ENCODE peak calls at places on chromosomes 5 and 9, in seven cellular contexts. One of them, this sample, is unnamed.

GRCh38 chr5:173884402-173885053 is 3.6 kb upstream of the CPEB4 start:
- DNase-seq in OCI-LY7: peak; percentile 52
- DNase-seq in CD4-positive, alpha-beta T cell: peak; percentile 29
- DNase-seq in WTC11: no peak
- DNase-seq in fibroblast of mammary gland: no peak
- DNase-seq in cardiac muscle cell: no peak
- DNase-seq in AG04449: no peak
- DNase-seq in this sample: no peak

GRCh38 chr5:4862500-4862899 is 277.6 kb upstream of the ADAMTS16 start:
- DNase-seq in CD4-positive, alpha-beta T cell: no peak
- DNase-seq in AG04449: peak; percentile 0
- DNase-seq in cardiac muscle cell: peak; percentile 60
- DNase-seq in WTC11: no peak
- DNase-seq in fibroblast of mammary gland: peak; percentile 60
- DNase-seq in OCI-LY7: peak; percentile 41
- DNase-seq in this sample: peak; percentile 16

GRCh38 chr9:131238402-131239021 is 37.8 kb downstream of the FAM78A start:
- DNase-seq in AG04449: no peak
- DNase-seq in CD4-positive, alpha-beta T cell: no peak
- DNase-seq in cardiac muscle cell: peak; percentile 93
- DNase-seq in OCI-LY7: no peak
- DNase-seq in WTC11: peak; percentile 38
- DNase-seq in fibroblast of mammary gland: no peak
- DNase-seq in this sample: no peak

GRCh38 chr9:98218562-98219363 is 26.3 kb upstream of the CORO2A start:
- DNase-seq in cardiac muscle cell: no peak
- DNase-seq in WTC11: peak; percentile 59
- DNase-seq in OCI-LY7: no peak
- DNase-seq in fibroblast of mammary gland: no peak
- DNase-seq in AG04449: peak; percentile 34
- DNase-seq in CD4-positive, alpha-beta T cell: no peak
- DNase-seq in this sample: no peak

GRCh38 chr5:147290261-147290660 is 55.4 kb downstream of the STK32A start:
- DNase-seq in OCI-LY7: no peak
- DNase-seq in AG04449: no peak
- DNase-seq in cardiac muscle cell: no peak
- DNase-seq in CD4-positive, alpha-beta T cell: no peak
- DNase-seq in fibroblast of mammary gland: no peak
- DNase-seq in WTC11: no peak
- DNase-seq in this sample: no peak

GRCh38 chr9:92032891-92033290 is 82.3 kb downstream of the SPTLC1 start:
- DNase-seq in AG04449: no peak
- DNase-seq in WTC11: no peak
- DNase-seq in cardiac muscle cell: no peak
- DNase-seq in CD4-positive, alpha-beta T cell: no peak
- DNase-seq in fibroblast of mammary gland: no peak
- DNase-seq in OCI-LY7: no peak
- DNase-seq in this sample: no peak

GRCh38 chr9:92980085-92980745 is 32.9 kb downstream of the FGD3 start:
- DNase-seq in AG04449: no peak
- DNase-seq in WTC11: no peak
- DNase-seq in OCI-LY7: no peak
- DNase-seq in cardiac muscle cell: no peak
- DNase-seq in fibroblast of mammary gland: no peak
- DNase-seq in CD4-positive, alpha-beta T cell: no peak
- DNase-seq in this sample: no peak

GRCh38 chr5:142874537-142874936 is 104.4 kb downstream of the ARHGAP26 start:
- DNase-seq in OCI-LY7: no peak
- DNase-seq in cardiac muscle cell: no peak
- DNase-seq in AG04449: no peak
- DNase-seq in WTC11: no peak
- DNase-seq in fibroblast of mammary gland: peak; percentile 77
- DNase-seq in CD4-positive, alpha-beta T cell: no peak
- DNase-seq in this sample: no peak

GRCh38 chr5:93145767-93146166 is 435.3 kb downstream of the NR2F1-AS1 start:
- DNase-seq in WTC11: no peak
- DNase-seq in CD4-positive, alpha-beta T cell: no peak
- DNase-seq in AG04449: no peak
- DNase-seq in OCI-LY7: no peak
- DNase-seq in cardiac muscle cell: no peak
- DNase-seq in fibroblast of mammary gland: peak; percentile 68
- DNase-seq in this sample: no peak

GRCh38 chr9:13278368-13279246 is 885 bp downstream of the MPDZ start:
- DNase-seq in fibroblast of mammary gland: peak; percentile 72
- DNase-seq in cardiac muscle cell: peak; percentile 63
- DNase-seq in CD4-positive, alpha-beta T cell: no peak
- DNase-seq in OCI-LY7: no peak
- DNase-seq in AG04449: no peak
- DNase-seq in WTC11: peak; percentile 44
- DNase-seq in this sample: peak; percentile 57

GRCh38 chr9:69971643-69972449 is 71.8 kb upstream of the MAMDC2 start:
- DNase-seq in OCI-LY7: peak; percentile 51
- DNase-seq in fibroblast of mammary gland: peak; percentile 66
- DNase-seq in AG04449: no peak
- DNase-seq in WTC11: peak; percentile 83
- DNase-seq in cardiac muscle cell: peak; percentile 62
- DNase-seq in CD4-positive, alpha-beta T cell: peak; percentile 28
- DNase-seq in this sample: peak; percentile 61

GRCh38 chr9:34717996-34718614 is 8.2 kb upstream of the CCL21 start:
- DNase-seq in fibroblast of mammary gland: no peak
- DNase-seq in CD4-positive, alpha-beta T cell: no peak
- DNase-seq in cardiac muscle cell: no peak
- DNase-seq in WTC11: no peak
- DNase-seq in OCI-LY7: no peak
- DNase-seq in AG04449: no peak
- DNase-seq in this sample: no peak

GRCh38 chr5:89930591-89931383 is 478.8 kb downstream of the CETN3 start:
- DNase-seq in CD4-positive, alpha-beta T cell: no peak
- DNase-seq in fibroblast of mammary gland: peak; percentile 69
- DNase-seq in AG04449: peak; percentile 1
- DNase-seq in WTC11: no peak
- DNase-seq in cardiac muscle cell: no peak
- DNase-seq in OCI-LY7: no peak
- DNase-seq in this sample: peak; percentile 34

GRCh38 chr9:71647094-71647591 is 121.2 kb downstream of the CEMIP2 start:
- DNase-seq in WTC11: no peak
- DNase-seq in OCI-LY7: no peak
- DNase-seq in cardiac muscle cell: no peak
- DNase-seq in CD4-positive, alpha-beta T cell: no peak
- DNase-seq in AG04449: no peak
- DNase-seq in fibroblast of mammary gland: peak; percentile 81
- DNase-seq in this sample: peak; percentile 16

GRCh38 chr5:139863855-139864558 is 68.4 kb downstream of the PSD2 start:
- DNase-seq in OCI-LY7: peak; percentile 59
- DNase-seq in WTC11: peak; percentile 81
- DNase-seq in cardiac muscle cell: peak; percentile 76
- DNase-seq in CD4-positive, alpha-beta T cell: peak; percentile 52
- DNase-seq in AG04449: no peak
- DNase-seq in fibroblast of mammary gland: peak; percentile 44
- DNase-seq in this sample: peak; percentile 20

GRCh38 chr9:112091805-112092204 is 83.3 kb downstream of the SUSD1 start:
- DNase-seq in WTC11: peak; percentile 40
- DNase-seq in fibroblast of mammary gland: peak; percentile 17
- DNase-seq in AG04449: no peak
- DNase-seq in cardiac muscle cell: peak; percentile 35
- DNase-seq in OCI-LY7: no peak
- DNase-seq in CD4-positive, alpha-beta T cell: no peak
- DNase-seq in this sample: peak; percentile 16

GRCh38 chr5:142301487-142302035 is 23.3 kb downstream of the SPRY4 start:
- DNase-seq in fibroblast of mammary gland: no peak
- DNase-seq in cardiac muscle cell: no peak
- DNase-seq in WTC11: no peak
- DNase-seq in CD4-positive, alpha-beta T cell: no peak
- DNase-seq in OCI-LY7: no peak
- DNase-seq in AG04449: no peak
- DNase-seq in this sample: no peak

GRCh38 chr9:36092509-36093215 is 43.9 kb upstream of the GLIPR2 start:
- DNase-seq in AG04449: no peak
- DNase-seq in cardiac muscle cell: no peak
- DNase-seq in fibroblast of mammary gland: no peak
- DNase-seq in CD4-positive, alpha-beta T cell: peak; percentile 13
- DNase-seq in WTC11: no peak
- DNase-seq in OCI-LY7: peak; percentile 29
- DNase-seq in this sample: no peak

GRCh38 chr5:138601444-138601843 is 26.2 kb upstream of the HSPA9 start:
- DNase-seq in CD4-positive, alpha-beta T cell: no peak
- DNase-seq in OCI-LY7: no peak
- DNase-seq in cardiac muscle cell: no peak
- DNase-seq in AG04449: peak; percentile 52
- DNase-seq in WTC11: no peak
- DNase-seq in fibroblast of mammary gland: peak; percentile 79
- DNase-seq in this sample: peak; percentile 79

GRCh38 chr9:109600142-109600541 is 102.0 kb upstream of the PTPN3 start:
- DNase-seq in CD4-positive, alpha-beta T cell: no peak
- DNase-seq in OCI-LY7: no peak
- DNase-seq in WTC11: no peak
- DNase-seq in AG04449: peak; percentile 33
- DNase-seq in fibroblast of mammary gland: peak; percentile 93
- DNase-seq in cardiac muscle cell: no peak
- DNase-seq in this sample: peak; percentile 31

GRCh38 chr5:39024884-39025283 is 49.3 kb downstream of the RICTOR start:
- DNase-seq in AG04449: no peak
- DNase-seq in CD4-positive, alpha-beta T cell: no peak
- DNase-seq in cardiac muscle cell: no peak
- DNase-seq in WTC11: no peak
- DNase-seq in fibroblast of mammary gland: peak; percentile 65
- DNase-seq in OCI-LY7: no peak
- DNase-seq in this sample: peak; percentile 38

GRCh38 chr5:106307265-106307664 is 1363.5 kb downstream of the EFNA5 start:
- DNase-seq in CD4-positive, alpha-beta T cell: no peak
- DNase-seq in fibroblast of mammary gland: no peak
- DNase-seq in cardiac muscle cell: no peak
- DNase-seq in AG04449: no peak
- DNase-seq in WTC11: no peak
- DNase-seq in OCI-LY7: no peak
- DNase-seq in this sample: no peak

GRCh38 chr9:88025411-88026132 is 51.2 kb upstream of the CDK20 start:
- DNase-seq in CD4-positive, alpha-beta T cell: no peak
- DNase-seq in fibroblast of mammary gland: no peak
- DNase-seq in cardiac muscle cell: no peak
- DNase-seq in OCI-LY7: no peak
- DNase-seq in WTC11: peak; percentile 20
- DNase-seq in AG04449: no peak
- DNase-seq in this sample: no peak
- TF ChIP-seq CTCF in CD4-positive, alpha-beta T cell: no peak
- TF ChIP-seq CTCF in fibroblast of mammary gland: no peak
- TF ChIP-seq CTCF in cardiac muscle cell: no peak
- TF ChIP-seq CTCF in OCI-LY7: peak; percentile 26
- TF ChIP-seq CTCF in WTC11: no peak
- TF ChIP-seq CTCF in AG04449: no peak
- TF ChIP-seq CTCF in this sample: no peak

GRCh38 chr5:163463063-163463435 is 2.6 kb downstream of the HMMR start:
- DNase-seq in OCI-LY7: no peak
- DNase-seq in cardiac muscle cell: no peak
- DNase-seq in WTC11: no peak
- DNase-seq in CD4-positive, alpha-beta T cell: no peak
- DNase-seq in AG04449: no peak
- DNase-seq in fibroblast of mammary gland: no peak
- DNase-seq in this sample: no peak

GRCh38 chr5:163458778-163459405 is 1.0 kb downstream of the NUDCD2 start:
- DNase-seq in CD4-positive, alpha-beta T cell: no peak
- DNase-seq in OCI-LY7: peak; percentile 19
- DNase-seq in fibroblast of mammary gland: no peak
- DNase-seq in AG04449: no peak
- DNase-seq in cardiac muscle cell: no peak
- DNase-seq in WTC11: no peak
- DNase-seq in this sample: no peak

GRCh38 chr5:163460562-163461176 is at the start of gene HMMR:
- DNase-seq in WTC11: no peak
- DNase-seq in OCI-LY7: peak; percentile 54
- DNase-seq in AG04449: no peak
- DNase-seq in cardiac muscle cell: peak; percentile 60
- DNase-seq in fibroblast of mammary gland: no peak
- DNase-seq in CD4-positive, alpha-beta T cell: no peak
- DNase-seq in this sample: no peak

GRCh38 chr5:163459465-163459887 is 426 bp downstream of the NUDCD2 start:
- DNase-seq in cardiac muscle cell: no peak
- DNase-seq in OCI-LY7: no peak
- DNase-seq in CD4-positive, alpha-beta T cell: no peak
- DNase-seq in AG04449: no peak
- DNase-seq in WTC11: no peak
- DNase-seq in fibroblast of mammary gland: no peak
- DNase-seq in this sample: no peak

GRCh38 chr5:163459888-163460561 is at the start of gene NUDCD2:
- DNase-seq in AG04449: peak; percentile 94
- DNase-seq in WTC11: peak; percentile 93
- DNase-seq in cardiac muscle cell: peak; percentile 97
- DNase-seq in OCI-LY7: peak; percentile 98
- DNase-seq in CD4-positive, alpha-beta T cell: peak; percentile 92
- DNase-seq in fibroblast of mammary gland: peak; percentile 99
- DNase-seq in this sample: peak; percentile 99
- TF ChIP-seq CTCF in AG04449: peak; percentile 35
- TF ChIP-seq CTCF in WTC11: no peak
- TF ChIP-seq CTCF in cardiac muscle cell: peak; percentile 22
- TF ChIP-seq CTCF in OCI-LY7: peak; percentile 61
- TF ChIP-seq CTCF in CD4-positive, alpha-beta T cell: peak; percentile 35
- TF ChIP-seq CTCF in fibroblast of mammary gland: no peak
- TF ChIP-seq CTCF in this sample: peak; percentile 60

GRCh38 chr5:140883373-140883772 is 1.4 kb downstream of the PCDHA13 start:
- DNase-seq in cardiac muscle cell: no peak
- DNase-seq in CD4-positive, alpha-beta T cell: no peak
- DNase-seq in AG04449: no peak
- DNase-seq in WTC11: no peak
- DNase-seq in OCI-LY7: no peak
- DNase-seq in fibroblast of mammary gland: no peak
- DNase-seq in this sample: no peak

GRCh38 chr5:140877262-140877581 is 2.1 kb downstream of the PCDHA12 start:
- DNase-seq in AG04449: no peak
- DNase-seq in cardiac muscle cell: no peak
- DNase-seq in fibroblast of mammary gland: no peak
- DNase-seq in OCI-LY7: no peak
- DNase-seq in CD4-positive, alpha-beta T cell: no peak
- DNase-seq in WTC11: no peak
- DNase-seq in this sample: no peak

GRCh38 chr5:140883927-140884697 is 2.2 kb downstream of the PCDHA13 start:
- DNase-seq in AG04449: no peak
- DNase-seq in OCI-LY7: no peak
- DNase-seq in fibroblast of mammary gland: no peak
- DNase-seq in CD4-positive, alpha-beta T cell: no peak
- DNase-seq in WTC11: no peak
- DNase-seq in cardiac muscle cell: no peak
- DNase-seq in this sample: no peak

GRCh38 chr5:140881889-140882590 is at the start of gene PCDHA13:
- DNase-seq in fibroblast of mammary gland: peak; percentile 23
- DNase-seq in OCI-LY7: no peak
- DNase-seq in CD4-positive, alpha-beta T cell: no peak
- DNase-seq in WTC11: no peak
- DNase-seq in AG04449: no peak
- DNase-seq in cardiac muscle cell: no peak
- DNase-seq in this sample: no peak

GRCh38 chr5:140882591-140882899 is 621 bp downstream of the PCDHA13 start:
- DNase-seq in WTC11: peak; percentile 69
- DNase-seq in AG04449: no peak
- DNase-seq in cardiac muscle cell: peak; percentile 10
- DNase-seq in OCI-LY7: no peak
- DNase-seq in fibroblast of mammary gland: peak; percentile 5
- DNase-seq in CD4-positive, alpha-beta T cell: no peak
- DNase-seq in this sample: no peak
- TF ChIP-seq CTCF in WTC11: peak; percentile 21
- TF ChIP-seq CTCF in AG04449: no peak
- TF ChIP-seq CTCF in cardiac muscle cell: no peak
- TF ChIP-seq CTCF in OCI-LY7: peak; percentile 49
- TF ChIP-seq CTCF in fibroblast of mammary gland: no peak
- TF ChIP-seq CTCF in CD4-positive, alpha-beta T cell: no peak
- TF ChIP-seq CTCF in this sample: peak; percentile 6

GRCh38 chr5:3417376-3417943 is 178.2 kb upstream of the IRX1 start:
- DNase-seq in OCI-LY7: no peak
- DNase-seq in WTC11: peak; percentile 69
- DNase-seq in AG04449: no peak
- DNase-seq in cardiac muscle cell: no peak
- DNase-seq in CD4-positive, alpha-beta T cell: no peak
- DNase-seq in fibroblast of mammary gland: no peak
- DNase-seq in this sample: no peak
- TF ChIP-seq CTCF in OCI-LY7: no peak
- TF ChIP-seq CTCF in WTC11: no peak
- TF ChIP-seq CTCF in AG04449: no peak
- TF ChIP-seq CTCF in cardiac muscle cell: no peak
- TF ChIP-seq CTCF in CD4-positive, alpha-beta T cell: no peak
- TF ChIP-seq CTCF in fibroblast of mammary gland: no peak
- TF ChIP-seq CTCF in this sample: no peak

This sample was measured in HFFc6.